ENCODE peak calls at places on chromosomes 13 and 19, in nine cellular contexts. O is NT2/D1, F is testis, R is cardiac muscle cell, T is pancreas, J is heart right ventricle, E is PC-3, X is heart left ventricle, S is body of pancreas. Y is an unnamed sample.

GRCh38 chr19:46704379-46705076 is 12.4 kb downstream of the PRKD2 start:
- DNase-seq in T (peak; percentile 97), X (peak; percentile 67), O (no peak), S (peak; percentile 70), F (peak; percentile 85), E (peak; percentile 57), J (peak; percentile 74), R (peak; percentile 51), Y (peak; percentile 76)

GRCh38 chr19:54208784-54209057 is 8.1 kb downstream of the RPS9 start:
- DNase-seq in F (no peak), E (peak; percentile 39), O (no peak), X (no peak), J (no peak), R (peak; percentile 44), T (no peak), S (no peak), Y (no peak)

GRCh38 chr19:18807861-18808331 is 16.8 kb upstream of the COMP start:
- DNase-seq in R (peak; percentile 61), S (no peak), X (no peak), F (no peak), E (no peak), J (no peak), T (no peak), O (no peak), Y (no peak)

GRCh38 chr13:100541882-100542545 is 46.6 kb downstream of the GGACT start:
- DNase-seq in T (no peak), J (no peak), R (no peak), O (no peak), X (no peak), E (no peak), F (no peak), S (no peak), Y (no peak)

GRCh38 chr13:61797397-61797796 is 381.7 kb upstream of the PCDH20 start:
- DNase-seq in R (no peak), F (no peak), E (no peak), J (no peak), S (no peak), O (no peak), X (no peak), T (no peak), Y (no peak)

GRCh38 chr13:66922444-66922843 is 307.7 kb downstream of the PCDH9 start:
- DNase-seq in R (no peak), T (no peak), F (no peak), X (no peak), S (no peak), J (no peak), O (no peak), E (no peak), Y (no peak)

GRCh38 chr13:98528663-98529064 is 48.2 kb downstream of the STK24 start:
- DNase-seq in O (no peak), E (no peak), X (peak; percentile 64), S (no peak), R (peak; percentile 27), F (no peak), J (no peak), T (no peak), Y (no peak)

GRCh38 chr13:98860491-98860890 is 108.0 kb upstream of the SLC15A1 start:
- DNase-seq in T (no peak), E (no peak), X (no peak), F (no peak), J (no peak), R (no peak), O (no peak), S (no peak), Y (no peak)

GRCh38 chr13:45219938-45220375 is 19.1 kb upstream of the KCTD4 start:
- DNase-seq in E (peak; percentile 93), O (no peak), R (peak; percentile 46), S (no peak), J (no peak), X (no peak), T (no peak), F (no peak), Y (no peak)

GRCh38 chr13:29059837-29060236 is 239.7 kb downstream of the MTUS2 start:
- DNase-seq in S (peak; percentile 4), F (no peak), T (no peak), O (no peak), J (peak; percentile 15), R (no peak), X (peak; percentile 58), E (no peak), Y (no peak)

GRCh38 chr13:101297794-101298193 is 118.5 kb downstream of the NALCN start:
- DNase-seq in J (no peak), O (no peak), X (no peak), R (no peak), F (no peak), E (no peak), T (no peak), S (no peak), Y (no peak)

GRCh38 chr19:31436121-31436776 is 87.0 kb upstream of the TSHZ3 start:
- DNase-seq in O (no peak), T (no peak), R (peak; percentile 48), J (no peak), S (no peak), E (no peak), X (no peak), F (no peak), Y (no peak)

GRCh38 chr19:13914777-13915176 is 8.8 kb downstream of the CC2D1A start:
- DNase-seq in O (no peak), S (no peak), X (no peak), R (no peak), J (no peak), E (no peak), F (no peak), T (no peak), Y (no peak)

GRCh38 chr13:96710166-96710866 is 284.0 kb downstream of the OXGR1 start:
- DNase-seq in R (no peak), F (no peak), X (no peak), S (no peak), T (no peak), E (no peak), J (no peak), O (peak; percentile 5), Y (no peak)

GRCh38 chr19:38724380-38724854 is 19.9 kb downstream of the CAPN12 start:
- DNase-seq in E (no peak), J (no peak), R (no peak), T (no peak), X (no peak), O (no peak), S (no peak), F (no peak), Y (no peak)

DNA sequence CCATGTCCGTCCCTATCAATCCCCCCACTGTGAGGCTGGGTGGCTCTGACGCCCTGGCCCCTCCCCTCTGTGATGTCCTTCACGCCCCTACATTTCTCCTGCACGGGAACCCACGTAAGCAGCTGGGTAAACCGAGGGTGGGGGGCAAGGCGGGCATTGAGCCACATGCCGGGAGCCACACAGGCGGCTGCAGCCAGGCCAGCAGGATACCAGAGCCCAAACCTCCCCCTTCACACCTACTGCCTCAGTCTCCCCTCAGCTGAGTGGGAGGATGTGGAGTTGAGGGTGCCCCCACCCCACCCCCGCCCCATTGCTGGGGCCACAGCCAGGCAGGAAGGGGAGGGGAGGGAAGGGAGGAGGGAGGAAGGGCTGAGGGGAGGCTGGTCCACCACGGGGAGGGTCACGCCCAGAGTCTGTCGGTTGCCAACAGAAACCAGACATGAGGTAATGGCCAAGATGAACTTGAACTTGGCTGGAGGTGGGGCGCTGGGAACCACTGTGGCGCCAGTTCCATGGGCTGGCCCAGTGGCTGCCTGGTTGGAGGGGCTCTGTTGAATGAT is 20.9 kb downstream of the SMIM24 start:
- DNase-seq in R (peak; percentile 96), O (peak; percentile 79), J (peak; percentile 94), F (peak; percentile 92), E (no peak), S (peak; percentile 89), T (peak; percentile 80), X (peak; percentile 93), Y (peak; percentile 80)
- H3K4me1 ChIP-seq in R (peaks cover 32% of the 10 kb centered on the region), O (peaks cover 18% of the 10 kb centered on the region), J (peaks cover 30% of the 10 kb centered on the region), F (peaks cover 41% of the 10 kb centered on the region), E (no peaks in the 10 kb centered on the region), S (peaks cover 31% of the 10 kb centered on the region), T (no peaks in the 10 kb centered on the region), X (peaks cover 36% of the 10 kb centered on the region), Y (peaks cover 16% of the 10 kb centered on the region)

GRCh38 chr13:41056194-41056593 is 5.1 kb upstream of the WBP4 start:
- DNase-seq in S (no peak), F (no peak), E (no peak), J (no peak), O (no peak), T (no peak), R (no peak), X (no peak), Y (no peak)
- H3K4me1 ChIP-seq in S (peaks cover 75% of the 10 kb centered on the region), F (peaks cover 33% of the 10 kb centered on the region), E (peaks cover 27% of the 10 kb centered on the region), J (peaks cover 3% of the 10 kb centered on the region), O (no peaks in the 10 kb centered on the region), T (peaks cover 40% of the 10 kb centered on the region), R (peaks cover 16% of the 10 kb centered on the region), X (peaks cover 68% of the 10 kb centered on the region), Y (no peaks in the 10 kb centered on the region)

DNA sequence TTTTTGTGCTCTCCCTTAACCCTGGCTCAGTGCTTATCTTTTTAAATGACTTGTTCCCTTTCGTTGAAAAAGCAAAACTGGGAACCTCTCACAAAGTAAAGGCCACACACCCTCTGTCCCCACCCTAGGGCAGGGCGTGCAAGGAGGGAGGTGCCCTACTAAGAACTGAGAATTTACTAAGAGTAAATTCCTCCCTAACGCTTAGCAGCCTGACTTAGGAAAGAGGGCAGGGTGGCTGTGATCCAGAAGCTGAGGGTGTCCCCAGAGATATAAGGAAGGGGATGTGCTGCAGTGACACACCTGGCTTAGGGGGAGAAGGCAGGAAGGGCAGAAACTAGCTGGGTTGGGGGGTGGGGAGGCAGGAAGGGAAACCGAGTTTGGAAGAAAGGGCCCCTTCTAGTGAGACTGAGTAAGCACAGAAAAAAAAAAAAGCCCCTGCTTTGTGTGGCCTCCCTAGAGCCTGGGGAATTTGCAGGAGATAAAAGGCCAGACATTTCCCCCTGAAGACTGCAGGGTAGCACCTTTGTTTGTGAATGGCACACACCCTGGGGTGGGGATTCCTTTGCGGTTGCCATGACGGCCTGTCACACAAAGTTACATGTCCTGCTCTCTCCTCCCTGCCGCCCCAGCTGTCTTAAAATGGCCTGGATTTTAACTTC is 435.1 kb downstream of the EFNB2 start:
- DNase-seq in T (no peak), R (no peak), X (peak; percentile 37), J (peak; percentile 19), O (peak; percentile 92), E (peak; percentile 72), S (no peak), F (no peak), Y (no peak)
- H3K4me1 ChIP-seq in T (no peaks in the 10 kb centered on the region), R (peaks cover 13% of the 10 kb centered on the region), X (peaks cover 6% of the 10 kb centered on the region), J (no peaks in the 10 kb centered on the region), O (peaks cover 4% of the 10 kb centered on the region), E (peaks cover 85% of the 10 kb centered on the region), S (peaks cover 4% of the 10 kb centered on the region), F (peaks cover 3% of the 10 kb centered on the region), Y (no peaks in the 10 kb centered on the region)

GRCh38 chr13:41627425-41627824 is 170.1 kb downstream of the RGCC start:
- DNase-seq in J (no peak), T (no peak), S (no peak), O (no peak), R (no peak), F (no peak), X (no peak), E (no peak), Y (no peak)
- H3K4me1 ChIP-seq in J (no peaks in the 10 kb centered on the region), T (peaks cover 3% of the 10 kb centered on the region), S (no peaks in the 10 kb centered on the region), O (no peaks in the 10 kb centered on the region), R (peaks cover 7% of the 10 kb centered on the region), F (no peaks in the 10 kb centered on the region), X (peaks cover 11% of the 10 kb centered on the region), E (peaks cover 7% of the 10 kb centered on the region), Y (no peaks in the 10 kb centered on the region)

DNA sequence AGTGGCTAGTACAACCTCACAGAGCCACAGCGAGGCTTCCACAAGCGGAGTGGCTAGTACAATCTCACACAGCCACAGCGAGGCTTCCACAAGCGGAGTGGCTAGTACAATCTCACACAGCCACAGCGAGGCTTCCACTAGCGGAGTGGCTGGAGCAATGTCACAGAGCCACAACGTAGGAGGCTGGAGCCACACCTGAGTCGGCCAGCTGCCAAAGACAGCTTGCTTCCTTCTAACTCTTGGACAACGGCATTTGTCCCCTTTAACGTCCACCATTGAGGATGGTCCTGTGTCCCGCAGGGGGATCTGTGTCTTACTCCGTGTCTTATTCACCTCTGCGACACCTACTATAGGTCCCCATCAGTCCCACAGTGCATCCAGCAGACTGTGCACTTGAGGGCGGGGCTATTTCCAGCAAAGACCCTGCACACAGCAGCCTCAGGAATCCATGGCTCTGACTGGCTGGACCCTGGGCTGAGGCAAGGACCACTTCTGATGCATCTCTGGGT is 3.7 kb downstream of the ZNF787 start:
- DNase-seq in J (no peak), E (no peak), O (no peak), X (no peak), R (no peak), S (peak; percentile 44), F (no peak), T (no peak), Y (no peak)
- H3K4me1 ChIP-seq in J (peaks cover 36% of the 10 kb centered on the region), E (peaks cover 16% of the 10 kb centered on the region), O (peaks cover 22% of the 10 kb centered on the region), X (peaks cover 69% of the 10 kb centered on the region), R (peaks cover 28% of the 10 kb centered on the region), S (peaks cover 74% of the 10 kb centered on the region), F (peaks cover 61% of the 10 kb centered on the region), T (peaks cover 33% of the 10 kb centered on the region), Y (no peaks in the 10 kb centered on the region)